ENCODE peak calls at places on chromosomes 4 and X, in nine cellular contexts. C, B, G, K, D, M, Q, Z and E are unnamed samples.

GRCh38 chr4:3226944-3227343 is 22.0 kb upstream of the MSANTD1 start:
- DNase-seq in G (peak; percentile 40), M (no peak), C (no peak), Z (no peak), B (no peak), D (no peak), Q (no peak), K (no peak), E (no peak)

GRCh38 chr4:127012549-127012948 is 620.2 kb upstream of the INTU start:
- DNase-seq in D (peak; percentile 65), G (no peak), K (no peak), C (no peak), B (peak; percentile 15), M (no peak), Z (peak; percentile 59), Q (no peak), E (no peak)

GRCh38 chr4:152992491-152992890 is 56.4 kb downstream of the FHDC1 start:
- DNase-seq in B (no peak), D (no peak), Q (no peak), Z (no peak), G (no peak), K (no peak), M (no peak), C (no peak), E (no peak)

GRCh38 chr4:601612-602558 is 23.5 kb upstream of the PDE6B start:
- DNase-seq in Q (no peak), Z (no peak), C (no peak), K (no peak), D (no peak), M (no peak), G (no peak), B (no peak), E (no peak)

GRCh38 chr4:38615847-38616246 is 48.2 kb upstream of the KLF3 start:
- DNase-seq in G (no peak), Q (no peak), Z (no peak), K (no peak), M (no peak), B (peak; percentile 21), D (no peak), C (no peak), E (no peak)

GRCh38 chr4:92791876-92792490 is 488.2 kb downstream of the GRID2 start:
- DNase-seq in K (no peak), M (no peak), B (no peak), Q (no peak), G (no peak), C (no peak), D (no peak), Z (no peak), E (no peak)

GRCh38 chr4:155941085-155941484 is 12.6 kb downstream of the CTSO start:
- DNase-seq in C (no peak), B (no peak), M (no peak), D (no peak), K (no peak), Q (no peak), G (no peak), Z (no peak), E (no peak)

GRCh38 chr4:120926358-120927025 is 4.0 kb upstream of the PRDM5 start:
- DNase-seq in Z (no peak), B (no peak), D (no peak), K (no peak), G (no peak), C (no peak), Q (no peak), M (no peak), E (no peak)

GRCh38 chrX:132209527-132209926 is 9.7 kb downstream of the RAP2C start:
- DNase-seq in D (peak; percentile 65), K (no peak), Z (peak; percentile 43), M (no peak), Q (no peak), C (no peak), G (no peak), B (peak; percentile 75), E (no peak)
- H3K36me3 ChIP-seq in D (no peaks in the 10 kb centered on the region), K (no peaks in the 10 kb centered on the region), Z (peaks cover 9% of the 10 kb centered on the region), M (no peaks in the 10 kb centered on the region), Q (no peaks in the 10 kb centered on the region), C (peaks cover 11% of the 10 kb centered on the region), G (no peaks in the 10 kb centered on the region), B (peaks cover 31% of the 10 kb centered on the region), E (no peaks in the 10 kb centered on the region)

DNA sequence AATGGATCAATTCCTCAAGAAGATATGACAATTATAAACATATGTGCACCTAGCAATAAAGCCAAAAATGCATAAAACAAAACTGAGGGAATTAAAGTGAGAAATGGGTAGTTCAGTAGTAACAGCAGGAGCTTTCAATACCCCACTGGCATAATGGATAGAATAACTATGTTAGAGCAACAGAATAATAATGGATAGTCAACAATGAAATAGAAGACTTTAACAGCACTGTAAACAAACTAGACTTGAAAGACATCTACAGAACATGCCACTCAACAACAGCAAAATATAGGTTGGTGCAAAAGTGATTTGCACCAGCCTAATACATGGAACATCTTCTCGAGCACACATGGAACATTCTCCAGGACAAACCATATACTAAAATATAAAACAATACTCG is 20.0 kb upstream of the MBNL3 start:
- DNase-seq in B (no peak), Z (no peak), D (no peak), C (no peak), Q (no peak), G (no peak), M (no peak), K (no peak), E (no peak)
- H3K4me1 ChIP-seq in B (no peaks in the 10 kb centered on the region), Z (no peaks in the 10 kb centered on the region), D (no peaks in the 10 kb centered on the region), C (no peaks in the 10 kb centered on the region), Q (no peaks in the 10 kb centered on the region), G (no peaks in the 10 kb centered on the region), M (no peaks in the 10 kb centered on the region), K (no peaks in the 10 kb centered on the region), E (no peaks in the 10 kb centered on the region)

GRCh38 chr4:13617801-13618200 is 9.7 kb downstream of the BOD1L1 start:
- DNase-seq in Z (no peak), K (no peak), C (no peak), D (no peak), Q (no peak), B (no peak), M (no peak), G (no peak), E (no peak)
- H3K36me3 ChIP-seq in Z (peaks cover 26% of the 10 kb centered on the region), K (no peaks in the 10 kb centered on the region), C (peaks cover 62% of the 10 kb centered on the region), D (peaks cover 2% of the 10 kb centered on the region), Q (no peaks in the 10 kb centered on the region), B (peaks cover 57% of the 10 kb centered on the region), M (no peaks in the 10 kb centered on the region), G (peaks cover under 1% of the 10 kb centered on the region), E (no peaks in the 10 kb centered on the region)

DNA sequence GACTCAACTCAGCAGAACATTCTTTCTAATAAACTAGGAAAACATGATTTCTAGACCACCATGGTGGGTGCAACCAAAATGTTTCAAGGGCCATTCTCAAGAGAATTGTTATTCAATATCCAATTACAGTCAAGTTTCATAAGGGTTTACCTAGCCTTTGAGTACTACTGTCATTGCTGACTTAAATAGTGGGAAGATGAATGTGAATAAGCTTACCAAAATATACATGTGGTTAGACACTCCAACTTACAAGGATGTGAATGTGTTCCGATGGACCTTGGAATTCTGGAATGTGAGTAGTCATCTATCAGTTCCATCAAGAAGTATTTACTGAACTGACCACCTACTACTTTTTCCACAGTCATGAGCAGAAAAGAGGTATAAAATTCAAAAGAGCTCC is 16.9 kb downstream of the SH3RF1 start:
- DNase-seq in Z (peak; percentile 94), B (peak; percentile 57), Q (no peak), C (no peak), M (no peak), K (no peak), G (no peak), D (peak; percentile 79), E (no peak)
- H3K4me1 ChIP-seq in Z (peaks cover 29% of the 10 kb centered on the region), B (peaks cover 24% of the 10 kb centered on the region), Q (peaks cover 70% of the 10 kb centered on the region), C (peaks cover 84% of the 10 kb centered on the region), M (peaks cover 4% of the 10 kb centered on the region), K (peaks cover 74% of the 10 kb centered on the region), G (peaks cover 15% of the 10 kb centered on the region), D (peaks cover 38% of the 10 kb centered on the region), E (peaks cover 62% of the 10 kb centered on the region)

DNA sequence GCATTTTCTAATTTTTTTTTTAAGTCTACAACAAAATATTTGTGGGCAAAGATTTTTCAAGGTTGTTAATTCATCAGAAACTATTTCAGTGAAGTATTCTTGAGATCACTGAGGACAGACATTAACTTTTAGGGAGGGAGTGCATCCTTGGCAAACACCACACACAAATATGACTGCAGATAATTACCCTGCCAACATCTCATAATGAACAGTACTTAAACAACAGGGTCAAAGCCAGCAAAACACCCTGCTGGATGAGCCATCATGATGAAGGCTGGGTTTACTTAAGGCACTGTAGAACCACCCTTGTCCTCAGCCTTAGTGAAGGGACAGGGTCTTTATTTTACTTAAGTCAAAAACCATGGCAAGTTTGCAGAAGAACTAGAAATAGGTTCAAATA is 28.4 kb downstream of the TAPT1 start:
- DNase-seq in Q (no peak), Z (no peak), D (no peak), C (no peak), G (no peak), B (peak; percentile 18), K (no peak), M (no peak), E (no peak)
- H3K36me3 ChIP-seq in Q (no peaks in the 10 kb centered on the region), Z (no peaks in the 10 kb centered on the region), D (no peaks in the 10 kb centered on the region), C (peaks cover 14% of the 10 kb centered on the region), G (no peaks in the 10 kb centered on the region), B (no peaks in the 10 kb centered on the region), K (no peaks in the 10 kb centered on the region), M (no peaks in the 10 kb centered on the region), E (no peaks in the 10 kb centered on the region)

GRCh38 chr4:185774815-185775684 is 36.9 kb downstream of the SORBS2 start:
- DNase-seq in B (peak; percentile 89), D (peak; percentile 82), G (peak; percentile 77), C (no peak), Q (peak; percentile 34), K (peak; percentile 74), Z (peak; percentile 74), M (no peak), E (no peak)

GRCh38 chr4:185775792-185776555 is 36.0 kb downstream of the SORBS2 start:
- DNase-seq in G (no peak), K (no peak), M (no peak), D (no peak), Q (no peak), Z (peak; percentile 22), C (no peak), B (peak; percentile 21), E (no peak)

GRCh38 chr4:185772391-185773093 is 39.5 kb downstream of the SORBS2 start:
- DNase-seq in Z (no peak), Q (no peak), C (no peak), B (no peak), M (no peak), G (no peak), K (no peak), D (no peak), E (no peak)

GRCh38 chr4:185773419-185773818 is 38.6 kb downstream of the SORBS2 start:
- DNase-seq in Q (peak; percentile 59), B (no peak), G (peak; percentile 49), D (no peak), K (peak; percentile 81), M (peak; percentile 39), C (peak; percentile 40), Z (no peak), E (no peak)

DNA sequence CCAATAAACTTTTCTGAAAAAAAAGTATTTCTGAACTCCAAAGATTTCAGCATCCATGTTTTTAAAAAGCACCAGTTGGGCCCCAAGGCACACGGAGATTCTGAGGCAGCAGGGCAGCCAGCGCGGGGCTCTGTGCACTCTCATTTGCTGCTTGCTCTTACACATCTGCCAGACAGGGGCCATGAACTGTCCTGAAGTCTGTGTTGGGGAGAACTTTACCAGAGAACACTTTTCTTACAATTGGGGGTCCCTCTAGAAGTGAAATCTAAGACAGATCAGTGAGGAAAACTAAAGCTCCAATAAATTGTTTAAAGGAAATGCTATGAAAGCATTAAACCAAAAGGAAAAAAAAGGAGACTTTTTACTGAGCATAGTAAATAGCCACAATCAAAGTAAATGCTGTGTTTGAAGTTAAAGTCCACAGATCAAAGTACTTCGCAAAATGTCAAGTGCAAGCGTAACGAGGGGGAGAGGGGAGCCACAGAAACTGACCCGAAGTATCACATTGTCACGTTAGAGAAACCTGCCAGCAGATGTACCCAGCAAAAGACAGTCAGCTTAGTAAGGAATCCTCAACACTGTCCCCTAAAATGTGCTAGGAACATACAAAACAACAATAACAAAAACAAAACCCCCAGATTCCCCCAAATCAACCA is 37.8 kb downstream of the SORBS2 start:
- DNase-seq in C (no peak), G (no peak), Z (no peak), D (no peak), K (no peak), Q (peak; percentile 35), M (no peak), B (no peak), E (no peak)
- H3K4me1 ChIP-seq in C (peaks cover 74% of the 10 kb centered on the region), G (peaks cover 11% of the 10 kb centered on the region), Z (peaks cover 2% of the 10 kb centered on the region), D (peaks cover 4% of the 10 kb centered on the region), K (peaks cover 20% of the 10 kb centered on the region), Q (peaks cover 30% of the 10 kb centered on the region), M (no peaks in the 10 kb centered on the region), B (peaks cover 55% of the 10 kb centered on the region), E (no peaks in the 10 kb centered on the region)